ENCODE peak calls at places on chromosomes 2 and 18, in five cellular contexts. One of them, this sample, is unnamed.

GRCh38 chr2:17184512-17184911 is 333.7 kb downstream of the RAD51AP2 start:
- DNase-seq in MM.1S: no peak
- DNase-seq in AG04449: no peak
- DNase-seq in H7: no peak
- DNase-seq in stomach: no peak
- DNase-seq in this sample: no peak

GRCh38 chr18:11885278-11885991 is 22.7 kb downstream of the MPPE1 start:
- DNase-seq in AG04449: no peak
- DNase-seq in MM.1S: no peak
- DNase-seq in H7: no peak
- DNase-seq in stomach: no peak
- DNase-seq in this sample: no peak

GRCh38 chr2:20424300-20425290 is 22.3 kb upstream of the RHOB start:
- DNase-seq in stomach: peak
- DNase-seq in AG04449: no peak
- DNase-seq in H7: no peak
- DNase-seq in MM.1S: peak
- DNase-seq in this sample: peak

GRCh38 chr2:141611981-141612380 is 518.8 kb downstream of the LRP1B start:
- DNase-seq in H7: no peak
- DNase-seq in AG04449: no peak
- DNase-seq in MM.1S: no peak
- DNase-seq in stomach: no peak
- DNase-seq in this sample: peak

GRCh38 chr2:210432633-210433032 is 43.9 kb downstream of the LANCL1 start:
- DNase-seq in stomach: no peak
- DNase-seq in H7: no peak
- DNase-seq in MM.1S: no peak
- DNase-seq in AG04449: no peak
- DNase-seq in this sample: no peak

GRCh38 chr2:73972846-73973245 is 11.9 kb upstream of the TET3 start:
- DNase-seq in stomach: no peak
- DNase-seq in MM.1S: no peak
- DNase-seq in H7: no peak
- DNase-seq in AG04449: no peak
- DNase-seq in this sample: no peak

GRCh38 chr2:119369845-119370244 is 3.1 kb downstream of the DBI start:
- DNase-seq in AG04449: no peak
- DNase-seq in MM.1S: no peak
- DNase-seq in H7: no peak
- DNase-seq in stomach: no peak
- DNase-seq in this sample: no peak

GRCh38 chr18:26405190-26405781 is 143.1 kb downstream of the KCTD1 start:
- DNase-seq in MM.1S: peak
- DNase-seq in AG04449: no peak
- DNase-seq in stomach: peak
- DNase-seq in H7: peak
- DNase-seq in this sample: peak

GRCh38 chr2:216057688-216058193 is 23.9 kb downstream of the PECR start:
- DNase-seq in H7: no peak
- DNase-seq in stomach: peak
- DNase-seq in MM.1S: peak
- DNase-seq in AG04449: peak
- DNase-seq in this sample: no peak

GRCh38 chr2:197059498-197059897 is 133.0 kb upstream of the PGAP1 start:
- DNase-seq in H7: no peak
- DNase-seq in AG04449: no peak
- DNase-seq in MM.1S: no peak
- DNase-seq in stomach: no peak
- DNase-seq in this sample: no peak

GRCh38 chr18:46519870-46520269 is 137.2 kb downstream of the LOXHD1 start:
- DNase-seq in MM.1S: no peak
- DNase-seq in AG04449: no peak
- DNase-seq in H7: no peak
- DNase-seq in stomach: no peak
- DNase-seq in this sample: no peak

GRCh38 chr2:178449700-178450573 is 1.0 kb downstream of the PRKRA start:
- DNase-seq in MM.1S: peak
- DNase-seq in H7: no peak
- DNase-seq in AG04449: no peak
- DNase-seq in stomach: no peak
- DNase-seq in this sample: peak

GRCh38 chr2:25570161-25570840 is 103.1 kb downstream of the DTNB start:
- DNase-seq in AG04449: no peak
- DNase-seq in MM.1S: no peak
- DNase-seq in stomach: no peak
- DNase-seq in H7: no peak
- DNase-seq in this sample: peak

GRCh38 chr2:8176837-8177236 is 505.0 kb upstream of the ID2 start:
- DNase-seq in H7: no peak
- DNase-seq in stomach: no peak
- DNase-seq in AG04449: no peak
- DNase-seq in MM.1S: no peak
- DNase-seq in this sample: peak

GRCh38 chr2:63434597-63434996 is 153.7 kb downstream of the WDPCP start:
- DNase-seq in MM.1S: no peak
- DNase-seq in stomach: no peak
- DNase-seq in H7: no peak
- DNase-seq in AG04449: no peak
- DNase-seq in this sample: no peak

GRCh38 chr2:26767129-26767528 is 3.0 kb downstream of the SLC35F6 start:
- DNase-seq in MM.1S: no peak
- DNase-seq in stomach: no peak
- DNase-seq in AG04449: no peak
- DNase-seq in H7: peak
- DNase-seq in this sample: no peak

GRCh38 chr2:128550801-128551416 is 232.2 kb upstream of the HS6ST1 start:
- DNase-seq in MM.1S: no peak
- DNase-seq in stomach: peak
- DNase-seq in AG04449: no peak
- DNase-seq in H7: no peak
- DNase-seq in this sample: no peak

GRCh38 chr2:217065695-217066405 is 206.0 kb upstream of the TNP1 start:
- DNase-seq in H7: no peak
- DNase-seq in AG04449: peak
- DNase-seq in stomach: no peak
- DNase-seq in MM.1S: no peak
- DNase-seq in this sample: peak

GRCh38 chr2:206127656-206128055 is 31.6 kb downstream of the NDUFS1 start:
- DNase-seq in H7: no peak
- DNase-seq in stomach: no peak
- DNase-seq in MM.1S: no peak
- DNase-seq in AG04449: no peak
- DNase-seq in this sample: no peak

GRCh38 chr18:3207565-3207964 is 12.2 kb downstream of the MYOM1 start:
- DNase-seq in AG04449: no peak
- DNase-seq in stomach: no peak
- DNase-seq in H7: no peak
- DNase-seq in MM.1S: no peak
- DNase-seq in this sample: no peak

GRCh38 chr2:75238670-75239330 is 39.5 kb upstream of the TACR1 start:
- DNase-seq in stomach: no peak
- DNase-seq in H7: no peak
- DNase-seq in AG04449: peak
- DNase-seq in MM.1S: no peak
- DNase-seq in this sample: peak

GRCh38 chr2:86006524-86006923 is 99.2 kb downstream of the POLR1A start:
- DNase-seq in AG04449: no peak
- DNase-seq in MM.1S: no peak
- DNase-seq in stomach: no peak
- DNase-seq in H7: no peak
- DNase-seq in this sample: no peak

GRCh38 chr2:86000938-86001312 is 104.8 kb downstream of the POLR1A start:
- DNase-seq in H7: no peak
- DNase-seq in MM.1S: peak
- DNase-seq in stomach: no peak
- DNase-seq in AG04449: no peak
- DNase-seq in this sample: no peak

GRCh38 chr2:86002375-86002774 is 103.3 kb downstream of the POLR1A start:
- DNase-seq in MM.1S: no peak
- DNase-seq in H7: no peak
- DNase-seq in stomach: no peak
- DNase-seq in AG04449: no peak
- DNase-seq in this sample: no peak

GRCh38 chr2:86001326-86001725 is 104.4 kb downstream of the POLR1A start:
- DNase-seq in MM.1S: no peak
- DNase-seq in AG04449: no peak
- DNase-seq in H7: no peak
- DNase-seq in stomach: no peak
- DNase-seq in this sample: no peak

DNA sequence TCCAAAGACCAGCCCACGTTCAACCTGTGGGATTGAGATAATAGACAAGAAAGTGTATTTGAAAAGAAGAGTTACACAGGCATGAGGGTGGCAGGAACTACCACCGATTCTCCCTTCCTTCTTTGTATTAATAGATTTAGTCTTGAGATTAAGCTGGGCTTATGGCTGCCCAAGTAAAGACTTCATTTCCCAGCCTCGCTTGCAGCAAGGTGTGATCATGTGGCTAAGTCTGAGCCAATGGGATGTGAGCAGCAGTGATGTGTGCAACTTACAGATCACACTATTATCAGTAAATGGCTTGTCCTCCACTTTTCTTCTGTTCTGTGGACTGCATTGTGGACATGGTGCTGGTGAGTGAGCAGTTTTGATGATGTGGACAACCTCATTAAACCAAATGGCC is 101.7 kb downstream of the POLR1A start:
- DNase-seq in stomach: no peak
- DNase-seq in H7: no peak
- DNase-seq in AG04449: no peak
- DNase-seq in MM.1S: no peak
- DNase-seq in this sample: no peak
- H3K4me3 ChIP-seq in stomach: no peak
- H3K4me3 ChIP-seq in H7: no peak
- H3K4me3 ChIP-seq in AG04449: no peak
- H3K4me3 ChIP-seq in MM.1S: no peak
- H3K4me3 ChIP-seq in this sample: no peak

GRCh38 chr2:47169784-47170183 is 14.7 kb upstream of the STPG4 start:
- DNase-seq in stomach: no peak
- DNase-seq in AG04449: no peak
- DNase-seq in MM.1S: no peak
- DNase-seq in H7: no peak
- DNase-seq in this sample: peak
- H3K4me3 ChIP-seq in stomach: peak
- H3K4me3 ChIP-seq in AG04449: no peak
- H3K4me3 ChIP-seq in MM.1S: no peak
- H3K4me3 ChIP-seq in H7: no peak
- H3K4me3 ChIP-seq in this sample: peak

GRCh38 chr18:54947115-54947514 is 12.1 kb downstream of the CCDC68 start:
- DNase-seq in stomach: peak
- DNase-seq in MM.1S: no peak
- DNase-seq in H7: no peak
- DNase-seq in AG04449: no peak
- DNase-seq in this sample: no peak

GRCh38 chr18:54942569-54942968 is 16.7 kb downstream of the CCDC68 start:
- DNase-seq in stomach: no peak
- DNase-seq in H7: no peak
- DNase-seq in AG04449: no peak
- DNase-seq in MM.1S: no peak
- DNase-seq in this sample: no peak

GRCh38 chr18:54946149-54946581 is 13.1 kb downstream of the CCDC68 start:
- DNase-seq in AG04449: no peak
- DNase-seq in MM.1S: peak
- DNase-seq in stomach: peak
- DNase-seq in H7: no peak
- DNase-seq in this sample: peak

GRCh38 chr18:54948350-54948837 is 10.9 kb downstream of the CCDC68 start:
- DNase-seq in MM.1S: no peak
- DNase-seq in stomach: no peak
- DNase-seq in AG04449: no peak
- DNase-seq in H7: no peak
- DNase-seq in this sample: peak

DNA sequence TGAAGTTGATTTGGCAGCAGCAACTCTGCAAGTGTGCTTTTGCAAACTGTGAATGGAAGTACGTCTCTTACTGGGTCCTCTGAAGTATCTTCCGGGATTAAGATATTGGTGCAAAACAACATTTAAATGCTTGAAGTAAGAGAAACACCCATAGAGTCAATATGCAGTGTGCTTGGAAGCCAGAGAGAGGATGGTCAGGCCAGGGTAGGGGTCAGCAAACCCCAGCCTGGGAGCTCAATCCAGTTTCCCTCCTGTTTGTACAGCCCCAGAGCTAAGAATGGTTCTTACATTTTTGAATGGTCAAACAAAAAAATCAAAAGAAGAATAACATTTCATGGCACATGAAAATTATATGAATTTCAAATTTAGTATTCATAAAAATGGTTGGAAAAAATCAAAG is 13.5 kb downstream of the CCDC68 start:
- DNase-seq in stomach: no peak
- DNase-seq in AG04449: no peak
- DNase-seq in H7: no peak
- DNase-seq in MM.1S: no peak
- DNase-seq in this sample: no peak
- H3K4me3 ChIP-seq in stomach: peak
- H3K4me3 ChIP-seq in AG04449: no peak
- H3K4me3 ChIP-seq in H7: no peak
- H3K4me3 ChIP-seq in MM.1S: peak
- H3K4me3 ChIP-seq in this sample: peak

GRCh38 chr2:9179572-9180201 is 26.9 kb upstream of the ASAP2 start:
- DNase-seq in H7: no peak
- DNase-seq in stomach: peak
- DNase-seq in AG04449: no peak
- DNase-seq in MM.1S: no peak
- DNase-seq in this sample: peak
- H3K4me3 ChIP-seq in H7: no peak
- H3K4me3 ChIP-seq in stomach: no peak
- H3K4me3 ChIP-seq in AG04449: no peak
- H3K4me3 ChIP-seq in MM.1S: peak
- H3K4me3 ChIP-seq in this sample: no peak

DNA sequence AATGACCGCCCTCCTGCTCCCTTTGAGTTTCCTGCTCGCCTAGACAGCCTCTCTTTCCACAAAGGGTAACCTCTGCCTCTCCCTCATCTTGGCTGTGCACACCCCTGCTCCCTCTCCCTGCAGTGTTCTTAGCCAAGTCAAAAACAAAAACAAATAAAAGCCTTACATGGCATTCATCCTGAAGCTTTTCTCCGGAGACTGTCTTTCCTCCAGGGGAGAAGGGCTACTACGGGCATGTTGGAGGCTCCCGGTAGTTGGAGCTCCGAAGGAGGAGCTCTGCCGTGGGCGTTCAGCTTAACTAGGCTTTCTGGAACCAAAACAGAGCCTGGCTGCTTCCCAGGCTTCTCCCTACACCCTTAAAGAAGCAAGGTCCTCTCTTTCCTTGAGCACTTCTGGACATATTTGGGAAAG is 104.2 kb downstream of the TPGS2 start:
- DNase-seq in H7: no peak
- DNase-seq in stomach: no peak
- DNase-seq in MM.1S: no peak
- DNase-seq in AG04449: no peak
- DNase-seq in this sample: no peak
- H3K4me3 ChIP-seq in H7: no peak
- H3K4me3 ChIP-seq in stomach: peak
- H3K4me3 ChIP-seq in MM.1S: no peak
- H3K4me3 ChIP-seq in AG04449: no peak
- H3K4me3 ChIP-seq in this sample: no peak